ENCODE peak calls at places on chromosomes 5 and 9, in five cellular contexts. One of them, this sample, is unnamed. For H3K36me3, the result is how much of the 10 kb centered on the place peaks cover.

GRCh38 chr5:134184155-134185135 is 7.7 kb upstream of the SKP1 start:
- DNase-seq in astrocyte: no peak
- DNase-seq in osteoblast: peak
- DNase-seq in trophoblast cell: peak
- DNase-seq in GM23248: peak
- DNase-seq in this sample: peak

GRCh38 chr9:36448017-36448416 is 47.9 kb upstream of the RNF38 start:
- DNase-seq in trophoblast cell: no peak
- DNase-seq in GM23248: no peak
- DNase-seq in astrocyte: no peak
- DNase-seq in osteoblast: no peak
- DNase-seq in this sample: no peak

GRCh38 chr9:124735121-124735520 is 36.0 kb downstream of the NR6A1 start:
- DNase-seq in astrocyte: peak
- DNase-seq in trophoblast cell: peak
- DNase-seq in GM23248: peak
- DNase-seq in osteoblast: peak
- DNase-seq in this sample: peak

GRCh38 chr5:109951758-109952157 is 262.0 kb downstream of the MAN2A1 start:
- DNase-seq in astrocyte: no peak
- DNase-seq in GM23248: no peak
- DNase-seq in trophoblast cell: no peak
- DNase-seq in osteoblast: no peak
- DNase-seq in this sample: no peak

GRCh38 chr5:156201793-156202388 is 125.1 kb upstream of the SGCD start:
- DNase-seq in astrocyte: peak
- DNase-seq in GM23248: peak
- DNase-seq in osteoblast: peak
- DNase-seq in trophoblast cell: peak
- DNase-seq in this sample: no peak

GRCh38 chr5:9589049-9589835 is 40.9 kb downstream of the TAS2R1 start:
- DNase-seq in osteoblast: no peak
- DNase-seq in astrocyte: no peak
- DNase-seq in GM23248: no peak
- DNase-seq in trophoblast cell: no peak
- DNase-seq in this sample: no peak

GRCh38 chr5:103041071-103041676 is 78.8 kb downstream of the GIN1 start:
- DNase-seq in GM23248: peak
- DNase-seq in osteoblast: peak
- DNase-seq in astrocyte: peak
- DNase-seq in trophoblast cell: peak
- DNase-seq in this sample: peak

GRCh38 chr5:177439518-177440053 is 7.0 kb upstream of the PRR7 start:
- DNase-seq in GM23248: no peak
- DNase-seq in astrocyte: no peak
- DNase-seq in osteoblast: peak
- DNase-seq in trophoblast cell: no peak
- DNase-seq in this sample: no peak

GRCh38 chr5:112419050-112419595 is at the start of gene EPB41L4A:
- DNase-seq in astrocyte: no peak
- DNase-seq in GM23248: peak
- DNase-seq in trophoblast cell: peak
- DNase-seq in osteoblast: peak
- DNase-seq in this sample: no peak

GRCh38 chr5:109619024-109619460 is 70.7 kb upstream of the MAN2A1 start:
- DNase-seq in GM23248: no peak
- DNase-seq in trophoblast cell: no peak
- DNase-seq in osteoblast: no peak
- DNase-seq in astrocyte: no peak
- DNase-seq in this sample: no peak

GRCh38 chr9:130526854-130527650 is 52.3 kb upstream of the FUBP3 start:
- DNase-seq in astrocyte: no peak
- DNase-seq in GM23248: no peak
- DNase-seq in trophoblast cell: no peak
- DNase-seq in osteoblast: no peak
- DNase-seq in this sample: no peak

GRCh38 chr9:13274901-13275641 is 4.4 kb downstream of the MPDZ start:
- DNase-seq in trophoblast cell: peak
- DNase-seq in GM23248: peak
- DNase-seq in osteoblast: peak
- DNase-seq in astrocyte: peak
- DNase-seq in this sample: peak

GRCh38 chr5:66860199-66860975 is 264.2 kb downstream of the MAST4 start:
- DNase-seq in osteoblast: no peak
- DNase-seq in GM23248: peak
- DNase-seq in trophoblast cell: peak
- DNase-seq in astrocyte: peak
- DNase-seq in this sample: no peak

GRCh38 chr5:68319316-68320093 is 103.9 kb downstream of the PIK3R1 start:
- DNase-seq in GM23248: peak
- DNase-seq in trophoblast cell: no peak
- DNase-seq in astrocyte: peak
- DNase-seq in osteoblast: peak
- DNase-seq in this sample: peak

GRCh38 chr9:16461851-16462250 is 408.6 kb downstream of the BNC2 start:
- DNase-seq in trophoblast cell: no peak
- DNase-seq in astrocyte: no peak
- DNase-seq in GM23248: no peak
- DNase-seq in osteoblast: no peak
- DNase-seq in this sample: no peak

GRCh38 chr5:177431317-177432142 is 5.1 kb downstream of the GRK6 start:
- DNase-seq in osteoblast: peak
- DNase-seq in trophoblast cell: no peak
- DNase-seq in astrocyte: no peak
- DNase-seq in GM23248: no peak
- DNase-seq in this sample: no peak

GRCh38 chr9:130262061-130262745 is 3.4 kb upstream of the HMCN2 start:
- DNase-seq in astrocyte: no peak
- DNase-seq in osteoblast: no peak
- DNase-seq in trophoblast cell: peak
- DNase-seq in GM23248: no peak
- DNase-seq in this sample: no peak

GRCh38 chr5:150129813-150130492 is 25.7 kb downstream of the PDGFRB start:
- DNase-seq in GM23248: peak
- DNase-seq in trophoblast cell: peak
- DNase-seq in astrocyte: no peak
- DNase-seq in osteoblast: peak
- DNase-seq in this sample: peak

GRCh38 chr9:121676916-121677315 is 25.5 kb downstream of the DAB2IP start:
- DNase-seq in GM23248: no peak
- DNase-seq in osteoblast: peak
- DNase-seq in astrocyte: no peak
- DNase-seq in trophoblast cell: no peak
- DNase-seq in this sample: no peak

GRCh38 chr5:10611290-10611689 is 47.4 kb downstream of the ANKRD33B start:
- DNase-seq in trophoblast cell: no peak
- DNase-seq in osteoblast: no peak
- DNase-seq in astrocyte: peak
- DNase-seq in GM23248: no peak
- DNase-seq in this sample: no peak

GRCh38 chr9:33750839-33751339 is 44.5 kb upstream of the PRSS3 start:
- DNase-seq in GM23248: peak
- DNase-seq in astrocyte: no peak
- DNase-seq in osteoblast: peak
- DNase-seq in trophoblast cell: no peak
- DNase-seq in this sample: no peak

GRCh38 chr5:14900661-14901461 is 29.3 kb upstream of the ANKH start:
- DNase-seq in trophoblast cell: no peak
- DNase-seq in osteoblast: peak
- DNase-seq in astrocyte: peak
- DNase-seq in GM23248: peak
- DNase-seq in this sample: no peak

GRCh38 chr5:24042688-24043087 is 535.3 kb downstream of the PRDM9 start:
- DNase-seq in astrocyte: no peak
- DNase-seq in osteoblast: no peak
- DNase-seq in trophoblast cell: no peak
- DNase-seq in GM23248: no peak
- DNase-seq in this sample: no peak

GRCh38 chr9:133135193-133135745 is 14.2 kb upstream of the RALGDS start:
- DNase-seq in trophoblast cell: peak
- DNase-seq in astrocyte: peak
- DNase-seq in GM23248: peak
- DNase-seq in osteoblast: peak
- DNase-seq in this sample: peak

GRCh38 chr5:72565519-72566289 is 58.5 kb upstream of the ZNF366 start:
- DNase-seq in GM23248: no peak
- DNase-seq in trophoblast cell: no peak
- DNase-seq in astrocyte: no peak
- DNase-seq in osteoblast: no peak
- DNase-seq in this sample: no peak

GRCh38 chr5:18985397-18985796 is 1002.6 kb downstream of the CDH18 start:
- DNase-seq in trophoblast cell: no peak
- DNase-seq in osteoblast: no peak
- DNase-seq in GM23248: no peak
- DNase-seq in astrocyte: no peak
- DNase-seq in this sample: peak

GRCh38 chr9:136373300-136374182 is at the start of gene CARD9:
- DNase-seq in osteoblast: no peak
- DNase-seq in trophoblast cell: peak
- DNase-seq in GM23248: no peak
- DNase-seq in astrocyte: no peak
- DNase-seq in this sample: no peak

GRCh38 chr9:136372006-136372405 is 1.5 kb downstream of the CARD9 start:
- DNase-seq in astrocyte: no peak
- DNase-seq in trophoblast cell: no peak
- DNase-seq in GM23248: no peak
- DNase-seq in osteoblast: no peak
- DNase-seq in this sample: no peak

GRCh38 chr9:136370037-136370436 is 3.4 kb downstream of the CARD9 start:
- DNase-seq in trophoblast cell: no peak
- DNase-seq in astrocyte: no peak
- DNase-seq in osteoblast: no peak
- DNase-seq in GM23248: no peak
- DNase-seq in this sample: no peak

GRCh38 chr9:136372561-136373299 is 739 bp downstream of the CARD9 start:
- DNase-seq in trophoblast cell: peak
- DNase-seq in GM23248: peak
- DNase-seq in osteoblast: peak
- DNase-seq in astrocyte: peak
- DNase-seq in this sample: peak

GRCh38 chr9:136370687-136371530 is 2.6 kb downstream of the CARD9 start:
- DNase-seq in trophoblast cell: peak
- DNase-seq in osteoblast: peak
- DNase-seq in GM23248: peak
- DNase-seq in astrocyte: peak
- DNase-seq in this sample: no peak
- H2AFZ ChIP-seq in trophoblast cell: no peak
- H2AFZ ChIP-seq in osteoblast: no peak
- H2AFZ ChIP-seq in GM23248: no peak
- H2AFZ ChIP-seq in astrocyte: no peak
- H2AFZ ChIP-seq in this sample: no peak

GRCh38 chr9:93536874-93537273 is 39.5 kb upstream of the PHF2 start:
- DNase-seq in trophoblast cell: peak
- DNase-seq in osteoblast: no peak
- DNase-seq in astrocyte: no peak
- DNase-seq in GM23248: no peak
- DNase-seq in this sample: no peak
- H3K36me3 ChIP-seq in trophoblast cell: under half
- H3K36me3 ChIP-seq in osteoblast: under half
- H3K36me3 ChIP-seq in astrocyte: under half
- H3K36me3 ChIP-seq in GM23248: under half
- H3K36me3 ChIP-seq in this sample: under half

GRCh38 chr9:100098887-100099721 is at the start of the genes ERP44 and INVS:
- DNase-seq in trophoblast cell: peak
- DNase-seq in osteoblast: peak
- DNase-seq in astrocyte: peak
- DNase-seq in GM23248: peak
- DNase-seq in this sample: peak

GRCh38 chr9:100098241-100098886 is 436 bp downstream of the ERP44 start:
- DNase-seq in GM23248: peak
- DNase-seq in astrocyte: peak
- DNase-seq in trophoblast cell: peak
- DNase-seq in osteoblast: peak
- DNase-seq in this sample: peak

GRCh38 chr9:100099722-100100042 is 639 bp downstream of the INVS start:
- DNase-seq in astrocyte: no peak
- DNase-seq in trophoblast cell: no peak
- DNase-seq in osteoblast: no peak
- DNase-seq in GM23248: no peak
- DNase-seq in this sample: no peak

GRCh38 chr9:100101608-100102007 is 2.6 kb downstream of the INVS start:
- DNase-seq in GM23248: no peak
- DNase-seq in trophoblast cell: no peak
- DNase-seq in osteoblast: no peak
- DNase-seq in astrocyte: no peak
- DNase-seq in this sample: no peak

GRCh38 chr9:100100268-100100667 is 1.2 kb downstream of the INVS start:
- DNase-seq in astrocyte: no peak
- DNase-seq in GM23248: no peak
- DNase-seq in osteoblast: no peak
- DNase-seq in trophoblast cell: no peak
- DNase-seq in this sample: no peak
- H3K4me3 ChIP-seq in astrocyte: peak
- H3K4me3 ChIP-seq in GM23248: peak
- H3K4me3 ChIP-seq in osteoblast: no peak
- H3K4me3 ChIP-seq in trophoblast cell: no peak
- H3K4me3 ChIP-seq in this sample: peak

DNA sequence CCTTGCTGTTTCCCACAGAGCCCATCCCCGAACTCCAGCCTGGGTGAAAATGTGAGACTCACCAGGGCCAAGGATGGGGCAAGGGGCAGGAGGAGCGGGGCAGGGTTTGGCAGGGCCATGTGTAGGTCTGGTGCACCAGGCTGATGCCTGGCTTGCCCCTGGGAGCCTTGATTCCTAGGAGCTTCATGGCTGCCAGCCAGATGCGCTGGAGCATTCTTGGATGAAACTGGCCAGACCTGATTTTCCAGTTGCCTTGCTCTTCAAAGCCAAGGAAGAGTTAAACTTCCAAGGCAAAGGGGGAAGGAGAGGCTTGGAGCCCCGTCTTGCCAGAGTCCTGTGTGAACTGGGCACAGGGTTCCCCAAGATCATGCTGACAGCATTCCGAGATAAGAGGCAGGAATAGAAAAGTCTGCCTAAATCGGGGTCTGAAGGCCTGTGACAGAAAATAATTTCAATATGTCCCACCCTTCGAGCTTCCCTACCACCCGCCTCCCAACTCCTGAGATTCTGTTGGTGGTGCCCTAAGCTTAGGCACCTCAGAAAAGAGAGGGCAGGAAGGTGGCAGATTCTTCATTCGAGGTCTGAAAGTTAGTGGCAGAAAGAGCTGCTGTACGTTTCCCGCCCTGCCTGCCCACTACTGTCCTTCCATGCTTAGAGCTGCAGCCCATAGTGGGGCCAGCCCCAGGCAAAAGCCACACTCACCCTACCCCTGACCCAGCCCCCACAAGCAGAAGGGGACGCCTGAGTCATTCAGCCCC is 20.4 kb downstream of the FAT2 start:
- DNase-seq in trophoblast cell: peak
- DNase-seq in GM23248: no peak
- DNase-seq in osteoblast: no peak
- DNase-seq in astrocyte: no peak
- DNase-seq in this sample: peak
- H2AFZ ChIP-seq in trophoblast cell: peak
- H2AFZ ChIP-seq in GM23248: no peak
- H2AFZ ChIP-seq in osteoblast: no peak
- H2AFZ ChIP-seq in astrocyte: no peak
- H2AFZ ChIP-seq in this sample: peak

GRCh38 chr5:170020423-170020822 is 40.1 kb upstream of the INSYN2B start:
- DNase-seq in astrocyte: no peak
- DNase-seq in trophoblast cell: no peak
- DNase-seq in osteoblast: no peak
- DNase-seq in GM23248: no peak
- DNase-seq in this sample: no peak
- H3K36me3 ChIP-seq in astrocyte: under half
- H3K36me3 ChIP-seq in trophoblast cell: under half
- H3K36me3 ChIP-seq in osteoblast: under half
- H3K36me3 ChIP-seq in GM23248: under half
- H3K36me3 ChIP-seq in this sample: under half